ENCODE peak calls at places on chromosomes 5 and 9, in six cellular contexts. K is HCT116, U is K562, L is HepG2, M is GM12878, N is SK-N-SH. I is an unnamed sample.

GRCh38 chr9:31573561-31573960 is 810.9 kb upstream of the ACO1 start:
- DNase-seq in K (no peak), U (no peak), L (no peak), M (no peak), N (no peak), I (no peak)

GRCh38 chr5:54360925-54361662 is 50.7 kb upstream of the ARL15 start:
- DNase-seq in K (no peak), U (no peak), L (no peak), M (no peak), N (no peak), I (no peak)

GRCh38 chr5:11903121-11903613 is 1.1 kb downstream of the CTNND2 start:
- DNase-seq in K (no peak), U (no peak), L (no peak), M (no peak), N (no peak), I (no peak)

GRCh38 chr5:378976-379742 is 57.6 kb downstream of the AHRR start:
- DNase-seq in K (no peak), U (no peak), L (no peak), M (peak; percentile 44), N (peak; percentile 1), I (no peak)

GRCh38 chr9:80383347-80383746 is 811.6 kb downstream of the TLE4 start:
- DNase-seq in K (no peak), U (no peak), L (no peak), M (no peak), N (no peak), I (no peak)

GRCh38 chr5:177412603-177413233 is 3.4 kb upstream of the F12 start:
- DNase-seq in K (no peak), U (no peak), L (no peak), M (peak; percentile 71), N (no peak), I (no peak)

GRCh38 chr5:175263776-175264175 is 180.2 kb downstream of the DRD1 start:
- DNase-seq in K (no peak), U (no peak), L (no peak), M (no peak), N (no peak), I (no peak)

GRCh38 chr5:172035039-172035438 is 28.6 kb upstream of the FBXW11 start:
- DNase-seq in K (no peak), U (no peak), L (no peak), M (peak; percentile 33), N (no peak), I (no peak)

GRCh38 chr9:27195191-27195590 is 86.2 kb downstream of the TEK start:
- DNase-seq in K (no peak), U (no peak), L (no peak), M (no peak), N (no peak), I (no peak)

GRCh38 chr5:131466171-131466766 is 168.8 kb downstream of the RAPGEF6 start:
- DNase-seq in K (no peak), U (no peak), L (no peak), M (no peak), N (no peak), I (peak; percentile 8)

GRCh38 chr9:121259498-121259897 is 8.5 kb upstream of the GSN start:
- DNase-seq in K (no peak), U (no peak), L (no peak), M (no peak), N (no peak), I (no peak)

GRCh38 chr5:175617447-175617846 is 40.4 kb upstream of the HRH2 start:
- DNase-seq in K (no peak), U (no peak), L (no peak), M (no peak), N (no peak), I (no peak)

GRCh38 chr5:155839251-155840037 is 487.5 kb upstream of the SGCD start:
- DNase-seq in K (no peak), U (no peak), L (no peak), M (no peak), N (peak; percentile 23), I (no peak)

GRCh38 chr9:132744881-132745761 is 74.9 kb downstream of the GTF3C4 start:
- DNase-seq in K (no peak), U (no peak), L (no peak), M (no peak), N (peak; percentile 7), I (no peak)

DNA sequence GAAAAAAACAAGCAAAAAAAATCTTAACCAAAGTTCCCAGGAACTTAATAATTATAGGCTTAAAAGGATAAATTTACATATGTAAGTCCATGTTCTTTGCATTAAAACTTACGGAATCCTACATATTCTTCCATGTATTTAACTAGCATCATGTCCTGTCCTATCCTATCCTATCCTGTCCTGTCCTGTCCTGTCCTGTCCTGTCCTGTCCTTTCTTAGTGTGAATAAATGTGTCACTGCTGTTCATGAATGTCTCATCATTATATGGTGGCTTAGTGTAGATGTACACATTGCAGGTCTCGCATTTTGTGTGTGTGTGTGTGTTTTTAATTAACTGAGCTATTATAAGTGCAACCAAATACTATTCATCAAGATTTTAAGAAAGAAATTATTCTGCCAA is 90.0 kb downstream of the TMEM167A start:
- DNase-seq in K (no peak), U (no peak), L (no peak), M (no peak), N (no peak), I (no peak)
- TF ChIP-seq SIN3A in K (no peak), U (no peak), L (no peak), M (no peak), N (no peak), I (no peak)

GRCh38 chr5:157596449-157596848 is 20.9 kb upstream of the ADAM19 start:
- DNase-seq in K (no peak), U (no peak), L (no peak), M (peak; percentile 96), N (no peak), I (no peak)
- TF ChIP-seq POLR2AphosphoS5 in K (no peak), U (no peak), L (no peak), M (peak; percentile 34), N (no peak), I (no peak)

GRCh38 chr5:111512026-111512405 is 319 bp downstream of the STARD4 start:
- DNase-seq in K (no peak), U (no peak), L (peak; percentile 18), M (no peak), N (no peak), I (no peak)

GRCh38 chr5:111512406-111513174 is at the start of gene STARD4:
- DNase-seq in K (peak; percentile 84), U (peak; percentile 97), L (peak; percentile 92), M (peak; percentile 92), N (peak; percentile 96), I (peak; percentile 69)

GRCh38 chr5:111507276-111507675 is 5.1 kb downstream of the STARD4 start:
- DNase-seq in K (no peak), U (no peak), L (no peak), M (no peak), N (no peak), I (no peak)

GRCh38 chr5:111511174-111512025 is 935 bp downstream of the STARD4 start:
- DNase-seq in K (no peak), U (no peak), L (no peak), M (no peak), N (no peak), I (no peak)

GRCh38 chr5:111509119-111509518 is 3.2 kb downstream of the STARD4 start:
- DNase-seq in K (no peak), U (no peak), L (peak; percentile 6), M (no peak), N (no peak), I (no peak)
- TF ChIP-seq REST in K (no peak), U (no peak), L (no peak), M (no peak), N (no peak), I (no peak)

GRCh38 chr9:8338249-8338721 is 538.7 kb upstream of the DMAC1 start:
- DNase-seq in K (no peak), U (no peak), L (no peak), M (no peak), N (no peak), I (no peak)
- TF ChIP-seq SIN3A in K (no peak), U (no peak), L (no peak), M (no peak), N (no peak), I (no peak)

GRCh38 chr5:163504091-163504931 is 1.1 kb upstream of the MAT2B start:
- DNase-seq in K (no peak), U (peak; percentile 37), L (peak; percentile 27), M (no peak), N (peak; percentile 33), I (no peak)
- TF ChIP-seq POLR2AphosphoS5 in K (no peak), U (no peak), L (no peak), M (no peak), N (peak; percentile 49), I (no peak)

DNA sequence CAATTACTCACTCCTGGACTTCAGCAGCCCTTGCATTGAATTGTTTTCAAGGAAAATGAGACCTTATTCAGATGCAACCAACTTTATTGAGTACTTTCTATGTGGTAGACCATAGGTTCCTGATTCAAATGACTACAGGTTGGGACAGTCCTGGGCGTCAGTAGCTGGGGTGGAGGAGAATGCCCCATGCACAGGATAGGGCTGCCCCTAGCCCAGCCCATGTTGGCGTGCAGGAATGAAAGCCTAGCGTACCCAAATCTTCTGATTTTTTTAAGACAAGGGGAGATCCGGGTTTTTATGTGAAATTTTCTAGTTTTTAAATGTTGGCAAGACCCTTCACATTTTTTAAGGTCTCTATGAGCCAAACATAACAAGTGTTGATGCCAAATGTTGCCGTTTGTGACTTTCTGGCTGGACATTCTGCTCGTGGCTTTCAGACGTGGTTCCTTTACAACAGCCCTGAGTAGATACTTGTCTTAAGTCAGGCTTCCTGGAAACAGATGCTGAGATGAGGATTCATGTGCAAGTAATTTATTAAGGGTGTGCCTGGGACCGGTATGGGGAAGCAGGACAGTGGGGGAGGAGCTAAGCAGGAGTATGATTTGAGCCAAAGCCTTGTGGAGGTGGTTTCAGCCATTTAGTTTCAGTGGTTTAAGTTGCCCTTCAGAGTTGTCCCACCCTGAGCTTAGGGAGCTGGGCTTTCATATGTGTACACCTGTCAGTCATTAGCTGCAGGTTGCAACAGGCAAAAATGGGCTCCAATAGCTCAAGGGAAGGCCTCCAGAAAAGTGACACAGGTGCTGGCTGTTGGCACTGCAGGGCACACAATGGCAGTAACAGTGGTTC is 154.1 kb downstream of the NTRK2 start:
- DNase-seq in K (no peak), U (no peak), L (no peak), M (peak; percentile 24), N (no peak), I (no peak)
- TF ChIP-seq REST in K (no peak), U (no peak), L (no peak), M (no peak), N (no peak), I (no peak)

DNA sequence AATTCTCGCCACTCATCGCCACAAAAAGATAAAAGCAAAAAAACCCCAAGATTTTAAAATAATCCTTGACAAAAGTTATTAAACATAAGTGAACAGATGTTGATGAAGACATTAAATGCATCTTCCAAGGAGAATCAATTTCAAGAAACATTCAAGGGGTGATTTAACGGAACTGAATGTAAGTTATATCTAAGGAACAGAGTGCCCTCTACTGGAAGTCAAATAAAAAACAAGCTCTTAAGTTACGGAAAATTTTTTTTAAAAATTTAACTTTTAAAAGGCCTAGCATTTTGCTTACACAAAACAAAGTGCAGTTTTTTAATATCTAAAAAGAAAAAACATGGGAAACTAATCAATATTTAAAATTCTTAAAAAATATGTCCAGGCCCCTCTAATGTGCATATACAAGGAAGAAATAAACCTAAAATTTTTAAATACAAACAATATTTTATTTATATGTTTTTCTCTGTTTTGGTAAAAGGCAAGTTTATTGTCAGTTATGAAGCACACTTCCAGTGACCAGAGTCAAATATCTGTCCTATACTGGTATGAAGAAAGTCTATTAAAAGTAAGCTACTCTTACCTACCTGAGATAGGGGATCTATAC is 28.0 kb downstream of the TEX10 start:
- DNase-seq in K (peak; percentile 27), U (no peak), L (peak; percentile 9), M (no peak), N (peak; percentile 12), I (no peak)
- TF ChIP-seq SIN3A in K (no peak), U (no peak), L (no peak), M (no peak), N (no peak), I (no peak)

GRCh38 chr9:22649384-22649783 is 202.8 kb downstream of the DMRTA1 start:
- DNase-seq in K (no peak), U (no peak), L (no peak), M (no peak), N (no peak), I (no peak)
- TF ChIP-seq POLR2AphosphoS5 in K (no peak), U (no peak), L (no peak), M (no peak), N (no peak), I (no peak)

I was measured in Panc1.